ENCODE peak calls at places on chromosomes 11 and 22, in four cellular contexts. Q is caudate nucleus; F is stimulated activated CD4-positive, alpha-beta T cell treated with anti-CD3 and anti-CD28 coated beads, Interleukin-1b, Interleukin-23, amount 100 ng/mL, for 48 hours; I is CD8-positive, alpha-beta T cell. X is an unnamed sample.

GRCh38 chr11:113110046-113110445 is 148.8 kb downstream of the NCAM1 start:
- DNase-seq in Q (no peak), F (no peak), I (no peak), X (no peak)

GRCh38 chr11:128860571-128861361 is 6.3 kb downstream of the KCNJ1 start:
- DNase-seq in Q (no peak), F (no peak), I (no peak), X (no peak)

GRCh38 chr22:38167988-38168407 is 13.6 kb downstream of the PLA2G6 start:
- DNase-seq in Q (no peak), F (no peak), I (no peak), X (no peak)

GRCh38 chr11:115042002-115042401 is 363.7 kb downstream of the NXPE2 start:
- DNase-seq in Q (no peak), F (no peak), I (no peak), X (no peak)

GRCh38 chr11:33476945-33477584 is 219.9 kb downstream of the HIPK3 start:
- DNase-seq in Q (no peak), F (no peak), I (no peak), X (no peak)

GRCh38 chr11:1572200-1573076 is at the start of gene DUSP8:
- DNase-seq in Q (peak), F (peak), I (peak), X (peak)

GRCh38 chr11:85752201-85752889 is 58.6 kb downstream of the SYTL2 start:
- DNase-seq in Q (no peak), F (no peak), I (no peak), X (no peak)

GRCh38 chr22:27986459-27986858 is 67.4 kb upstream of the PITPNB start:
- DNase-seq in Q (no peak), F (no peak), I (no peak), X (no peak)

GRCh38 chr11:132994038-132994502 is 538.2 kb downstream of the OPCML start:
- DNase-seq in Q (no peak), F (no peak), I (no peak), X (no peak)

GRCh38 chr22:29799217-29799680 is 32.1 kb downstream of the UQCR10 start:
- DNase-seq in Q (no peak), F (no peak), I (no peak), X (no peak)

GRCh38 chr11:130170345-130170744 is 10.8 kb downstream of the ST14 start:
- DNase-seq in Q (no peak), F (no peak), I (no peak), X (no peak)

GRCh38 chr11:36376315-36376887 is 80.3 kb downstream of the PRR5L start:
- DNase-seq in Q (no peak), F (peak), I (no peak), X (no peak)

GRCh38 chr11:68750197-68750987 is 928 bp downstream of the TESMIN start:
- DNase-seq in Q (no peak), F (peak), I (no peak), X (no peak)

GRCh38 chr11:130218501-130218900 is 58.9 kb downstream of the ST14 start:
- DNase-seq in Q (no peak), F (no peak), I (no peak), X (no peak)

GRCh38 chr11:65558785-65559509 is 788 bp upstream of the LTBP3 start:
- DNase-seq in Q (peak), F (no peak), I (no peak), X (no peak)

GRCh38 chr11:27716850-27717249 is 16.6 kb upstream of the BDNF start:
- DNase-seq in Q (no peak), F (no peak), I (no peak), X (no peak)

GRCh38 chr11:92979176-92979575 is 9.7 kb downstream of the MTNR1B start:
- DNase-seq in Q (no peak), F (no peak), I (no peak), X (no peak)

GRCh38 chr11:34050536-34050935 is 995 bp upstream of the CAPRIN1 start:
- DNase-seq in Q (no peak), F (no peak), I (no peak), X (no peak)

GRCh38 chr11:17014321-17014773 is at the start of gene PLEKHA7:
- DNase-seq in Q (no peak), F (no peak), I (no peak), X (no peak)

GRCh38 chr11:72802822-72803221 is 9.0 kb upstream of the STARD10 start:
- DNase-seq in Q (no peak), F (no peak), I (no peak), X (no peak)

GRCh38 chr11:125416993-125417935 is 78.8 kb downstream of the FEZ1 start:
- DNase-seq in Q (no peak), F (no peak), I (no peak), X (no peak)

GRCh38 chr11:36451681-36452080 is 58.4 kb downstream of the TRAF6 start:
- DNase-seq in Q (no peak), F (no peak), I (no peak), X (no peak)

GRCh38 chr11:128480066-128480465 is 107.3 kb downstream of the ETS1 start:
- DNase-seq in Q (no peak), F (no peak), I (no peak), X (no peak)

GRCh38 chr22:38222797-38223119 is 21.0 kb downstream of the MAFF start:
- DNase-seq in Q (no peak), F (no peak), I (no peak), X (no peak)

GRCh38 chr11:87266751-87267150 is 229.0 kb downstream of the TMEM135 start:
- DNase-seq in Q (no peak), F (no peak), I (no peak), X (no peak)

GRCh38 chr11:77073328-77074001 is 6.7 kb downstream of the CAPN5 start:
- DNase-seq in Q (no peak), F (no peak), I (no peak), X (no peak)

GRCh38 chr11:64092119-64092760 is 56.5 kb downstream of the FLRT1 start:
- DNase-seq in Q (peak), F (no peak), I (no peak), X (no peak)

GRCh38 chr11:47887910-47888569 is 39.9 kb upstream of the NUP160 start:
- DNase-seq in Q (no peak), F (no peak), I (no peak), X (no peak)